ENCODE peak calls at places on chromosomes 1 and 21, in five cellular contexts. One of them, this sample, is unnamed. For H3K27me3, the result is how much of the 10 kb centered on the place peaks cover.

GRCh38 chr1:248924696-248925532 is 18.9 kb downstream of the PGBD2 start:
- DNase-seq in effector memory CD4-positive, alpha-beta T cell: peak
- DNase-seq in CD4-positive, CD25-positive, alpha-beta regulatory T cell: peak
- DNase-seq in ovary: no peak
- DNase-seq in body of pancreas: peak
- DNase-seq in this sample: peak

GRCh38 chr1:91402023-91402422 is 2.6 kb downstream of the HFM1 start:
- DNase-seq in CD4-positive, CD25-positive, alpha-beta regulatory T cell: peak
- DNase-seq in effector memory CD4-positive, alpha-beta T cell: no peak
- DNase-seq in body of pancreas: no peak
- DNase-seq in ovary: no peak
- DNase-seq in this sample: no peak

GRCh38 chr1:28517649-28517999 is 11.8 kb downstream of the RCC1 start:
- DNase-seq in effector memory CD4-positive, alpha-beta T cell: no peak
- DNase-seq in ovary: no peak
- DNase-seq in body of pancreas: no peak
- DNase-seq in CD4-positive, CD25-positive, alpha-beta regulatory T cell: no peak
- DNase-seq in this sample: no peak

GRCh38 chr1:83499998-83500397 is 498.9 kb downstream of the TTLL7 start:
- DNase-seq in CD4-positive, CD25-positive, alpha-beta regulatory T cell: no peak
- DNase-seq in ovary: no peak
- DNase-seq in effector memory CD4-positive, alpha-beta T cell: no peak
- DNase-seq in body of pancreas: no peak
- DNase-seq in this sample: no peak

GRCh38 chr1:27353166-27353565 is 11.3 kb downstream of the SYTL1 start:
- DNase-seq in body of pancreas: no peak
- DNase-seq in CD4-positive, CD25-positive, alpha-beta regulatory T cell: no peak
- DNase-seq in ovary: no peak
- DNase-seq in effector memory CD4-positive, alpha-beta T cell: no peak
- DNase-seq in this sample: no peak

GRCh38 chr1:19441048-19441447 is 44.3 kb downstream of the CAPZB start:
- DNase-seq in effector memory CD4-positive, alpha-beta T cell: no peak
- DNase-seq in ovary: no peak
- DNase-seq in CD4-positive, CD25-positive, alpha-beta regulatory T cell: no peak
- DNase-seq in body of pancreas: no peak
- DNase-seq in this sample: no peak

GRCh38 chr21:39911286-39911685 is 44.0 kb downstream of the PCP4 start:
- DNase-seq in CD4-positive, CD25-positive, alpha-beta regulatory T cell: no peak
- DNase-seq in body of pancreas: no peak
- DNase-seq in effector memory CD4-positive, alpha-beta T cell: no peak
- DNase-seq in ovary: no peak
- DNase-seq in this sample: no peak

GRCh38 chr1:217734973-217735372 is 103.8 kb downstream of the SPATA17 start:
- DNase-seq in ovary: no peak
- DNase-seq in effector memory CD4-positive, alpha-beta T cell: no peak
- DNase-seq in CD4-positive, CD25-positive, alpha-beta regulatory T cell: no peak
- DNase-seq in body of pancreas: no peak
- DNase-seq in this sample: no peak

GRCh38 chr1:201206152-201206551 is 15.5 kb downstream of the IGFN1 start:
- DNase-seq in ovary: no peak
- DNase-seq in CD4-positive, CD25-positive, alpha-beta regulatory T cell: no peak
- DNase-seq in body of pancreas: no peak
- DNase-seq in effector memory CD4-positive, alpha-beta T cell: no peak
- DNase-seq in this sample: no peak

GRCh38 chr1:17306407-17306806 is 1.6 kb upstream of the PADI4 start:
- DNase-seq in effector memory CD4-positive, alpha-beta T cell: no peak
- DNase-seq in CD4-positive, CD25-positive, alpha-beta regulatory T cell: no peak
- DNase-seq in body of pancreas: no peak
- DNase-seq in ovary: no peak
- DNase-seq in this sample: no peak

GRCh38 chr1:161227196-161227871 is 1.5 kb downstream of the TOMM40L start:
- DNase-seq in CD4-positive, CD25-positive, alpha-beta regulatory T cell: peak
- DNase-seq in body of pancreas: peak
- DNase-seq in ovary: peak
- DNase-seq in effector memory CD4-positive, alpha-beta T cell: peak
- DNase-seq in this sample: peak

GRCh38 chr1:201430790-201431189 is 9.3 kb upstream of the TNNI1 start:
- DNase-seq in ovary: no peak
- DNase-seq in body of pancreas: peak
- DNase-seq in CD4-positive, CD25-positive, alpha-beta regulatory T cell: no peak
- DNase-seq in effector memory CD4-positive, alpha-beta T cell: no peak
- DNase-seq in this sample: no peak

GRCh38 chr1:152725261-152725660 is 17.3 kb downstream of the LCE4A start:
- DNase-seq in body of pancreas: no peak
- DNase-seq in CD4-positive, CD25-positive, alpha-beta regulatory T cell: no peak
- DNase-seq in effector memory CD4-positive, alpha-beta T cell: no peak
- DNase-seq in ovary: no peak
- DNase-seq in this sample: no peak

DNA sequence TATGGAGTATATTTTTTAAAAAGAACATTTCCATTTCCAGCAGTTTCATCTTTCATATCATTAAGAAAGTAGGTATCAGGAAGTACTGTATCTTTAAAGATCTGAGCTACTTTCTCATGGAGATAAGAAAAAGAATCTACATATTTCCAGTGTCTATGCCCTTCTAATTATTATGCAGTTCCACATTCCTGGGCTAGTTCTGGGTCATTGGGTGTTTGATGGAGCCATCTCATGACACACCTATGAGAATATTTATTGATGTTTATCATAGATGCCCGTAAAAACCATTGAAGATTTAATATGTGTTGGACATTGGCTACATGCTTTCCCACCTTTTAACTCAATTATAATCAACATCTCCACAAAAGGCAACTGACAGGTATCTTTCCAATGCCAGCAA is 21.0 kb downstream of the LCE4A start:
- DNase-seq in CD4-positive, CD25-positive, alpha-beta regulatory T cell: no peak
- DNase-seq in ovary: no peak
- DNase-seq in body of pancreas: no peak
- DNase-seq in effector memory CD4-positive, alpha-beta T cell: no peak
- DNase-seq in this sample: no peak
- H3K27me3 ChIP-seq in CD4-positive, CD25-positive, alpha-beta regulatory T cell: under half
- H3K27me3 ChIP-seq in ovary: under half
- H3K27me3 ChIP-seq in body of pancreas: under half
- H3K27me3 ChIP-seq in effector memory CD4-positive, alpha-beta T cell: under half
- H3K27me3 ChIP-seq in this sample: under half

GRCh38 chr1:115475252-115475651 is 137.2 kb upstream of the NGF start:
- DNase-seq in ovary: no peak
- DNase-seq in effector memory CD4-positive, alpha-beta T cell: no peak
- DNase-seq in CD4-positive, CD25-positive, alpha-beta regulatory T cell: no peak
- DNase-seq in body of pancreas: no peak
- DNase-seq in this sample: no peak
- H3K27me3 ChIP-seq in ovary: under half
- H3K27me3 ChIP-seq in effector memory CD4-positive, alpha-beta T cell: under half
- H3K27me3 ChIP-seq in CD4-positive, CD25-positive, alpha-beta regulatory T cell: under half
- H3K27me3 ChIP-seq in body of pancreas: under half
- H3K27me3 ChIP-seq in this sample: under half

GRCh38 chr1:22609291-22609690 is 27.1 kb upstream of the C1QA start:
- DNase-seq in body of pancreas: no peak
- DNase-seq in effector memory CD4-positive, alpha-beta T cell: no peak
- DNase-seq in ovary: no peak
- DNase-seq in CD4-positive, CD25-positive, alpha-beta regulatory T cell: no peak
- DNase-seq in this sample: no peak
- H3K27me3 ChIP-seq in body of pancreas: under half
- H3K27me3 ChIP-seq in effector memory CD4-positive, alpha-beta T cell: under half
- H3K27me3 ChIP-seq in ovary: under half
- H3K27me3 ChIP-seq in CD4-positive, CD25-positive, alpha-beta regulatory T cell: under half
- H3K27me3 ChIP-seq in this sample: under half

GRCh38 chr21:46096997-46097825 is 701 bp upstream of the COL6A2 start:
- DNase-seq in effector memory CD4-positive, alpha-beta T cell: no peak
- DNase-seq in body of pancreas: peak
- DNase-seq in CD4-positive, CD25-positive, alpha-beta regulatory T cell: no peak
- DNase-seq in ovary: peak
- DNase-seq in this sample: no peak

GRCh38 chr21:46095106-46095719 is 2.7 kb upstream of the COL6A2 start:
- DNase-seq in effector memory CD4-positive, alpha-beta T cell: no peak
- DNase-seq in CD4-positive, CD25-positive, alpha-beta regulatory T cell: no peak
- DNase-seq in ovary: peak
- DNase-seq in body of pancreas: no peak
- DNase-seq in this sample: no peak

GRCh38 chr21:46096596-46096981 is 1.3 kb upstream of the COL6A2 start:
- DNase-seq in body of pancreas: no peak
- DNase-seq in effector memory CD4-positive, alpha-beta T cell: no peak
- DNase-seq in ovary: peak
- DNase-seq in CD4-positive, CD25-positive, alpha-beta regulatory T cell: no peak
- DNase-seq in this sample: no peak

GRCh38 chr21:46094401-46095105 is 3.4 kb upstream of the COL6A2 start:
- DNase-seq in ovary: no peak
- DNase-seq in CD4-positive, CD25-positive, alpha-beta regulatory T cell: no peak
- DNase-seq in effector memory CD4-positive, alpha-beta T cell: no peak
- DNase-seq in body of pancreas: no peak
- DNase-seq in this sample: no peak

DNA sequence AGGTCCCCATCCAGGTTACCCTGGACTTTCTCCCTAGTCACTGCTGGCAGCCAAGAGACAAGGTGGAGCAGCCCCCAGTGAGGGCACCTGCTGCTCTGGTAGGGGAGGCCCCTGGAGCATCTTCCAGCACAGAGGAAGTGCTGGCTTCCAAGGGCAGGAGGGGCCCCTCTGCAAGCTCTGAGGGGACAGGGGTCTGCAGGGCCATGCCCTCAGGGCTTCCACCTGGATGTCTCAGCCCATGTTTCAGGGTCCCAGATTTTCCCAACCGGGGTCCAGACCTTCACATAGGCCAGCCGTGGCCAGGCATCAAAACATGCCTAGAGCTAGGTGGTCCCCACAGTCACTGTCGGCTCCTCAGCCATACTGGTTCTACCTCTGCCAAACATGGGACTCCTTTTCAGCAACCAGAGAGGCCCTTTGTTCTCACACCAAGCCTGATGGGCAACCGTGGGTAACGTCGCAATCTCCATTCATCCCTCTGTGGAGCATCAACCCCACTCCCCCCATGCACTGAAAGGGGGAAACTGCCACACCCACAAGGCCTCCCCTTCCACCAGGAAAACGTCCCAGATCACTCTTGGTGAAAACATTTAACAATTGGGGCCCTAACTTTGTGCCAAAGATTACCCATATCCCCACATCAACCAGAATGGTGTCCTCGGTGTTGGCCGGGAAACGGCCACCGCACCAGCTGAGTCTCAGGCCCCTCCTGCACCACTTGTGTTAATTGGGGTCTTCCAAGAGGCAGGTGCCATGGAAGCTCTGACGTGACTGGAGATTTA is 1.9 kb upstream of the COL6A2 start:
- DNase-seq in CD4-positive, CD25-positive, alpha-beta regulatory T cell: no peak
- DNase-seq in effector memory CD4-positive, alpha-beta T cell: no peak
- DNase-seq in ovary: peak
- DNase-seq in body of pancreas: no peak
- DNase-seq in this sample: no peak
- H3K27me3 ChIP-seq in CD4-positive, CD25-positive, alpha-beta regulatory T cell: under half
- H3K27me3 ChIP-seq in effector memory CD4-positive, alpha-beta T cell: under half
- H3K27me3 ChIP-seq in ovary: under half
- H3K27me3 ChIP-seq in body of pancreas: under half
- H3K27me3 ChIP-seq in this sample: under half

GRCh38 chr1:110239491-110240430 is 29.6 kb downstream of the KCNC4 start:
- DNase-seq in ovary: no peak
- DNase-seq in effector memory CD4-positive, alpha-beta T cell: no peak
- DNase-seq in body of pancreas: no peak
- DNase-seq in CD4-positive, CD25-positive, alpha-beta regulatory T cell: no peak
- DNase-seq in this sample: no peak

GRCh38 chr1:110242062-110242461 is 31.9 kb downstream of the KCNC4 start:
- DNase-seq in CD4-positive, CD25-positive, alpha-beta regulatory T cell: no peak
- DNase-seq in ovary: no peak
- DNase-seq in effector memory CD4-positive, alpha-beta T cell: no peak
- DNase-seq in body of pancreas: peak
- DNase-seq in this sample: no peak

GRCh38 chr1:110241516-110241915 is 31.4 kb downstream of the KCNC4 start:
- DNase-seq in CD4-positive, CD25-positive, alpha-beta regulatory T cell: no peak
- DNase-seq in effector memory CD4-positive, alpha-beta T cell: no peak
- DNase-seq in body of pancreas: no peak
- DNase-seq in ovary: no peak
- DNase-seq in this sample: no peak

GRCh38 chr1:110242731-110243130 is 32.6 kb downstream of the KCNC4 start:
- DNase-seq in CD4-positive, CD25-positive, alpha-beta regulatory T cell: no peak
- DNase-seq in body of pancreas: peak
- DNase-seq in ovary: no peak
- DNase-seq in effector memory CD4-positive, alpha-beta T cell: no peak
- DNase-seq in this sample: no peak

GRCh38 chr1:110240476-110241210 is 30.5 kb downstream of the KCNC4 start:
- DNase-seq in body of pancreas: peak
- DNase-seq in ovary: no peak
- DNase-seq in CD4-positive, CD25-positive, alpha-beta regulatory T cell: no peak
- DNase-seq in effector memory CD4-positive, alpha-beta T cell: no peak
- DNase-seq in this sample: no peak
- H3K27me3 ChIP-seq in body of pancreas: under half
- H3K27me3 ChIP-seq in ovary: under half
- H3K27me3 ChIP-seq in CD4-positive, CD25-positive, alpha-beta regulatory T cell: under half
- H3K27me3 ChIP-seq in effector memory CD4-positive, alpha-beta T cell: under half
- H3K27me3 ChIP-seq in this sample: under half

GRCh38 chr1:171290611-171291010 is 23.4 kb upstream of the FMO4 start:
- DNase-seq in body of pancreas: no peak
- DNase-seq in CD4-positive, CD25-positive, alpha-beta regulatory T cell: no peak
- DNase-seq in effector memory CD4-positive, alpha-beta T cell: no peak
- DNase-seq in ovary: no peak
- DNase-seq in this sample: peak
- H3K27me3 ChIP-seq in body of pancreas: under half
- H3K27me3 ChIP-seq in CD4-positive, CD25-positive, alpha-beta regulatory T cell: under half
- H3K27me3 ChIP-seq in effector memory CD4-positive, alpha-beta T cell: under half
- H3K27me3 ChIP-seq in ovary: under half
- H3K27me3 ChIP-seq in this sample: under half

GRCh38 chr1:47433037-47433421 is 4.8 kb upstream of the FOXD2 start:
- DNase-seq in ovary: no peak
- DNase-seq in body of pancreas: no peak
- DNase-seq in CD4-positive, CD25-positive, alpha-beta regulatory T cell: no peak
- DNase-seq in effector memory CD4-positive, alpha-beta T cell: no peak
- DNase-seq in this sample: no peak
- H3K27me3 ChIP-seq in ovary: under half
- H3K27me3 ChIP-seq in body of pancreas: under half
- H3K27me3 ChIP-seq in CD4-positive, CD25-positive, alpha-beta regulatory T cell: under half
- H3K27me3 ChIP-seq in effector memory CD4-positive, alpha-beta T cell: under half
- H3K27me3 ChIP-seq in this sample: under half

DNA sequence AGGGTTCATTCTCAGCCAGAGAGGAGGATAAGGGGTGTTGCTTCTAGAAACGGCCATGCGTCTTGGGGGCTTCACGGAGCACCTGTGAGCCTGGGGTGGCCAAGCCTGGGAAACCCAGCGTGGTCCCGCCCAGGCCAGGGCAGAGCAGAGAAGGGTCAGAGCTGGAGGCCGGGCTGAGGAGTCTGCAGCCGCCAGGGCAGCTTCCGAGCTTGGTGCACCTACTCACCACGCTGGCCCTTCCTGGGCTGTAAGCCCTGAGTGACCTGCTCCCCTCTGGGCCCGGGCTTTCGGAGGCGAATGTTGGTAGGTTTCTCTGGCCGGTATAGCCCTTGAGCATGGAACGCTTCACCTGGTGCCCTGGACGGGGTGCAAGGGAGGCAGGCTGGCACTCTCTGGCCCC is 169.8 kb upstream of the ARHGEF16 start:
- DNase-seq in CD4-positive, CD25-positive, alpha-beta regulatory T cell: no peak
- DNase-seq in ovary: no peak
- DNase-seq in body of pancreas: no peak
- DNase-seq in effector memory CD4-positive, alpha-beta T cell: no peak
- DNase-seq in this sample: peak
- H3K27me3 ChIP-seq in CD4-positive, CD25-positive, alpha-beta regulatory T cell: under half
- H3K27me3 ChIP-seq in ovary: under half
- H3K27me3 ChIP-seq in body of pancreas: under half
- H3K27me3 ChIP-seq in effector memory CD4-positive, alpha-beta T cell: under half
- H3K27me3 ChIP-seq in this sample: under half

GRCh38 chr1:156690673-156691032 is 13.4 kb upstream of the NES start:
- DNase-seq in ovary: no peak
- DNase-seq in body of pancreas: no peak
- DNase-seq in effector memory CD4-positive, alpha-beta T cell: no peak
- DNase-seq in CD4-positive, CD25-positive, alpha-beta regulatory T cell: no peak
- DNase-seq in this sample: no peak
- H3K27me3 ChIP-seq in ovary: under half
- H3K27me3 ChIP-seq in body of pancreas: under half
- H3K27me3 ChIP-seq in effector memory CD4-positive, alpha-beta T cell: under half
- H3K27me3 ChIP-seq in CD4-positive, CD25-positive, alpha-beta regulatory T cell: under half
- H3K27me3 ChIP-seq in this sample: under half

GRCh38 chr1:235648407-235648907 is 1.1 kb downstream of the GNG4 start:
- DNase-seq in body of pancreas: peak
- DNase-seq in effector memory CD4-positive, alpha-beta T cell: no peak
- DNase-seq in CD4-positive, CD25-positive, alpha-beta regulatory T cell: no peak
- DNase-seq in ovary: peak
- DNase-seq in this sample: peak
- H3K27me3 ChIP-seq in body of pancreas: under half
- H3K27me3 ChIP-seq in effector memory CD4-positive, alpha-beta T cell: under half
- H3K27me3 ChIP-seq in CD4-positive, CD25-positive, alpha-beta regulatory T cell: under half
- H3K27me3 ChIP-seq in ovary: under half
- H3K27me3 ChIP-seq in this sample: under half

This sample was measured in small intestine.